ENCODE peak calls at places on chromosomes 11 and 22, in five cellular contexts. One of them, this sample, is unnamed.

GRCh38 chr11:113488931-113489351 is 13.7 kb upstream of the DRD2 start:
- DNase-seq in Peyer's patch: no peak
- DNase-seq in spleen: no peak
- DNase-seq in left lung: no peak
- DNase-seq in psoas muscle: no peak
- DNase-seq in this sample: no peak

GRCh38 chr11:124339671-124340447 is 19.9 kb upstream of the OR8D2 start:
- DNase-seq in Peyer's patch: no peak
- DNase-seq in spleen: no peak
- DNase-seq in left lung: no peak
- DNase-seq in psoas muscle: no peak
- DNase-seq in this sample: no peak

GRCh38 chr11:130391692-130392091 is 36.7 kb downstream of the ADAMTS8 start:
- DNase-seq in Peyer's patch: no peak
- DNase-seq in spleen: no peak
- DNase-seq in left lung: no peak
- DNase-seq in psoas muscle: no peak
- DNase-seq in this sample: no peak

GRCh38 chr11:112016088-112016764 is 9.0 kb upstream of the DLAT start:
- DNase-seq in Peyer's patch: no peak
- DNase-seq in spleen: no peak
- DNase-seq in left lung: no peak
- DNase-seq in psoas muscle: no peak
- DNase-seq in this sample: no peak

GRCh38 chr11:110026823-110027626 is 66.2 kb upstream of the ZC3H12C start:
- DNase-seq in Peyer's patch: no peak
- DNase-seq in spleen: no peak
- DNase-seq in left lung: peak; percentile 38
- DNase-seq in psoas muscle: no peak
- DNase-seq in this sample: no peak

GRCh38 chr11:65776196-65776595 is 4.6 kb downstream of the AP5B1 start:
- DNase-seq in Peyer's patch: peak; percentile 45
- DNase-seq in spleen: peak; percentile 82
- DNase-seq in left lung: no peak
- DNase-seq in psoas muscle: no peak
- DNase-seq in this sample: no peak

GRCh38 chr22:30806391-30806861 is 111.8 kb downstream of the OSBP2 start:
- DNase-seq in Peyer's patch: no peak
- DNase-seq in spleen: no peak
- DNase-seq in left lung: no peak
- DNase-seq in psoas muscle: no peak
- DNase-seq in this sample: peak; percentile 46

GRCh38 chr22:43090130-43090789 is 1.1 kb upstream of the TTLL1 start:
- DNase-seq in Peyer's patch: peak; percentile 72
- DNase-seq in spleen: no peak
- DNase-seq in left lung: peak; percentile 49
- DNase-seq in psoas muscle: no peak
- DNase-seq in this sample: peak; percentile 60

GRCh38 chr11:79493555-79494171 is 52.8 kb upstream of the TENM4 start:
- DNase-seq in Peyer's patch: peak; percentile 77
- DNase-seq in spleen: peak; percentile 81
- DNase-seq in left lung: peak; percentile 63
- DNase-seq in psoas muscle: peak; percentile 77
- DNase-seq in this sample: peak; percentile 78

GRCh38 chr11:17812286-17813187 is 78.0 kb downstream of the KCNC1 start:
- DNase-seq in Peyer's patch: no peak
- DNase-seq in spleen: no peak
- DNase-seq in left lung: no peak
- DNase-seq in psoas muscle: no peak
- DNase-seq in this sample: no peak

GRCh38 chr11:131824766-131825165 is 454.4 kb downstream of the NTM start:
- DNase-seq in Peyer's patch: no peak
- DNase-seq in spleen: no peak
- DNase-seq in left lung: no peak
- DNase-seq in psoas muscle: no peak
- DNase-seq in this sample: no peak

GRCh38 chr11:8813658-8814057 is 97.3 kb upstream of the AKIP1 start:
- DNase-seq in Peyer's patch: peak; percentile 78
- DNase-seq in spleen: no peak
- DNase-seq in left lung: peak; percentile 76
- DNase-seq in psoas muscle: peak; percentile 83
- DNase-seq in this sample: peak; percentile 84

GRCh38 chr11:112157274-112157766 is 6.6 kb downstream of the IL18 start:
- DNase-seq in Peyer's patch: no peak
- DNase-seq in spleen: no peak
- DNase-seq in left lung: no peak
- DNase-seq in psoas muscle: no peak
- DNase-seq in this sample: peak; percentile 51

GRCh38 chr22:47344414-47344813 is 582.0 kb downstream of the TBC1D22A start:
- DNase-seq in Peyer's patch: peak; percentile 22
- DNase-seq in spleen: no peak
- DNase-seq in left lung: no peak
- DNase-seq in psoas muscle: no peak
- DNase-seq in this sample: no peak

GRCh38 chr11:2704356-2704755 is 4.6 kb upstream of the KCNQ1OT1 start:
- DNase-seq in Peyer's patch: no peak
- DNase-seq in spleen: peak; percentile 38
- DNase-seq in left lung: no peak
- DNase-seq in psoas muscle: peak; percentile 34
- DNase-seq in this sample: no peak

GRCh38 chr11:118267486-118267885 is 3.4 kb upstream of the MPZL2 start:
- DNase-seq in Peyer's patch: no peak
- DNase-seq in spleen: no peak
- DNase-seq in left lung: no peak
- DNase-seq in psoas muscle: no peak
- DNase-seq in this sample: no peak

GRCh38 chr22:38065539-38065938 is 8.3 kb downstream of the PICK1 start:
- DNase-seq in Peyer's patch: no peak
- DNase-seq in spleen: no peak
- DNase-seq in left lung: no peak
- DNase-seq in psoas muscle: no peak
- DNase-seq in this sample: no peak

GRCh38 chr22:36921309-36922096 is 8.1 kb downstream of the CSF2RB start:
- DNase-seq in Peyer's patch: no peak
- DNase-seq in spleen: peak; percentile 80
- DNase-seq in left lung: peak; percentile 67
- DNase-seq in psoas muscle: no peak
- DNase-seq in this sample: no peak

GRCh38 chr11:102399189-102399588 is 52.2 kb downstream of the BIRC2 start:
- DNase-seq in Peyer's patch: no peak
- DNase-seq in spleen: no peak
- DNase-seq in left lung: no peak
- DNase-seq in psoas muscle: no peak
- DNase-seq in this sample: no peak

GRCh38 chr11:96622026-96622634 is 232.3 kb downstream of the JRKL start:
- DNase-seq in Peyer's patch: no peak
- DNase-seq in spleen: no peak
- DNase-seq in left lung: no peak
- DNase-seq in psoas muscle: no peak
- DNase-seq in this sample: no peak

GRCh38 chr11:85619497-85619896 is 7.6 kb downstream of the DLG2 start:
- DNase-seq in Peyer's patch: no peak
- DNase-seq in spleen: no peak
- DNase-seq in left lung: peak; percentile 68
- DNase-seq in psoas muscle: no peak
- DNase-seq in this sample: no peak

GRCh38 chr11:119055901-119056300 is 1.1 kb downstream of the HYOU1 start:
- DNase-seq in Peyer's patch: no peak
- DNase-seq in spleen: no peak
- DNase-seq in left lung: no peak
- DNase-seq in psoas muscle: no peak
- DNase-seq in this sample: no peak

GRCh38 chr22:29117799-29118477 is 45.1 kb downstream of the KREMEN1 start:
- DNase-seq in Peyer's patch: no peak
- DNase-seq in spleen: no peak
- DNase-seq in left lung: no peak
- DNase-seq in psoas muscle: no peak
- DNase-seq in this sample: no peak

GRCh38 chr11:62579252-62579651 is 5.6 kb upstream of the EEF1G start:
- DNase-seq in Peyer's patch: no peak
- DNase-seq in spleen: no peak
- DNase-seq in left lung: no peak
- DNase-seq in psoas muscle: no peak
- DNase-seq in this sample: no peak

GRCh38 chr22:37427128-37427710 is at the start of gene ELFN2:
- DNase-seq in Peyer's patch: no peak
- DNase-seq in spleen: no peak
- DNase-seq in left lung: no peak
- DNase-seq in psoas muscle: no peak
- DNase-seq in this sample: peak; percentile 47

GRCh38 chr22:36330655-36331305 is 57.0 kb downstream of the MYH9 start:
- DNase-seq in Peyer's patch: no peak
- DNase-seq in spleen: peak; percentile 84
- DNase-seq in left lung: no peak
- DNase-seq in psoas muscle: peak; percentile 75
- DNase-seq in this sample: no peak

GRCh38 chr11:24509114-24509513 is 12.3 kb downstream of the LUZP2 start:
- DNase-seq in Peyer's patch: no peak
- DNase-seq in spleen: no peak
- DNase-seq in left lung: no peak
- DNase-seq in psoas muscle: no peak
- DNase-seq in this sample: no peak

GRCh38 chr11:112412383-112412782 is 151.7 kb upstream of the PLET1 start:
- DNase-seq in Peyer's patch: no peak
- DNase-seq in spleen: no peak
- DNase-seq in left lung: no peak
- DNase-seq in psoas muscle: no peak
- DNase-seq in this sample: no peak

GRCh38 chr11:119709638-119710346 is 19.2 kb downstream of the NECTIN1 start:
- DNase-seq in Peyer's patch: no peak
- DNase-seq in spleen: peak; percentile 65
- DNase-seq in left lung: no peak
- DNase-seq in psoas muscle: no peak
- DNase-seq in this sample: no peak

GRCh38 chr11:44833869-44834452 is 107.2 kb downstream of the TSPAN18 start:
- DNase-seq in Peyer's patch: no peak
- DNase-seq in spleen: no peak
- DNase-seq in left lung: no peak
- DNase-seq in psoas muscle: no peak
- DNase-seq in this sample: peak; percentile 17

DNA sequence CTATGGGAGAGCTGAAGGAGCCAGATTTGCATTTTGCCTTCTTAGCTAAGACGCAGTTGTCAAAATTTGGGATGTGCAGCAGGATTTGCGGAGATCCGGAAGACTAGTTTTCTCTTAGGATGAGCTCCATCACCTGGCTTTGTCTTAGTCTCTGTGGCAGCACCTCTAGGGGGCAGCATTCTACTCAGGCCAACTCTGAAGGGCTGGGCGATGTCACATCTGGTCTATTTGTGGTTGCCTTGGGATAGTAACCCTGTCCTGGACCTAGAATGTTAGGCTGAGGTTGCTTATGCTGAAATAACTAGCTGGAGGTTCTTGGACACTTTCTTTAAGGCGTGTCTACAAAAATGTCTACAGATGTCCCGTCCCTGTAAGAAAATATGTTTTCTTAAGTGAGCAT is 116.2 kb downstream of the FAT3 start:
- DNase-seq in Peyer's patch: no peak
- DNase-seq in spleen: no peak
- DNase-seq in left lung: no peak
- DNase-seq in psoas muscle: no peak
- DNase-seq in this sample: peak; percentile 17
- TF ChIP-seq CTCF in Peyer's patch: no peak
- TF ChIP-seq CTCF in spleen: no peak
- TF ChIP-seq CTCF in left lung: no peak
- TF ChIP-seq CTCF in psoas muscle: no peak
- TF ChIP-seq CTCF in this sample: peak; percentile 23

DNA sequence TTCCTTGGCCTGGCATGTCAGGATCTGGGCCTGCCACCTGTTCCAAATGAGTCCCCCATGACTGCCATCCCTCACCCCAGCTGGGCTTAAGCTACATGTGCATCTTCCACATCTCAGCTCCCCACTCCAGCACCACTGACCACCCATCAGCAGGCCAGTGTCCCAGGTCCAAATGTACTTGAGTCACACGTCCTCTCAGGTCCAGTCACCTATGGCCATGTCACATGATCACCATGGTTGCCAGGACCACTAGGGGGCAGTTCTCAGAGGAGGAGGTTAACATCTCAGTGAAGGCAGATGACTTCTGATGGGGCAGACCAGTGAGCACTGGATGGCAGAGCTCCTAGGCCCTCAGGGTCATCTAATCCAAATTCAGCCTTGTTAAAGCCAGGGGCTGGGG is 41.9 kb upstream of the WNT11 start:
- DNase-seq in Peyer's patch: no peak
- DNase-seq in spleen: no peak
- DNase-seq in left lung: no peak
- DNase-seq in psoas muscle: no peak
- DNase-seq in this sample: no peak
- TF ChIP-seq CTCF in Peyer's patch: no peak
- TF ChIP-seq CTCF in spleen: no peak
- TF ChIP-seq CTCF in left lung: no peak
- TF ChIP-seq CTCF in psoas muscle: no peak
- TF ChIP-seq CTCF in this sample: peak; percentile 31

GRCh38 chr11:77508031-77508430 is 34.1 kb upstream of the PAK1 start:
- DNase-seq in Peyer's patch: no peak
- DNase-seq in spleen: no peak
- DNase-seq in left lung: no peak
- DNase-seq in psoas muscle: no peak
- DNase-seq in this sample: no peak
- TF ChIP-seq CTCF in Peyer's patch: no peak
- TF ChIP-seq CTCF in spleen: no peak
- TF ChIP-seq CTCF in left lung: no peak
- TF ChIP-seq CTCF in psoas muscle: no peak
- TF ChIP-seq CTCF in this sample: no peak

GRCh38 chr22:25169278-25170031 is 30.2 kb upstream of the CRYBB3 start:
- DNase-seq in Peyer's patch: peak; percentile 65
- DNase-seq in spleen: no peak
- DNase-seq in left lung: peak; percentile 55
- DNase-seq in psoas muscle: no peak
- DNase-seq in this sample: peak; percentile 21

GRCh38 chr22:25174888-25175411 is 24.7 kb upstream of the CRYBB3 start:
- DNase-seq in Peyer's patch: no peak
- DNase-seq in spleen: no peak
- DNase-seq in left lung: no peak
- DNase-seq in psoas muscle: no peak
- DNase-seq in this sample: no peak

GRCh38 chr22:25174156-25174887 is 25.3 kb upstream of the CRYBB3 start:
- DNase-seq in Peyer's patch: no peak
- DNase-seq in spleen: no peak
- DNase-seq in left lung: peak; percentile 22
- DNase-seq in psoas muscle: no peak
- DNase-seq in this sample: no peak

GRCh38 chr22:25170426-25170980 is 29.2 kb upstream of the CRYBB3 start:
- DNase-seq in Peyer's patch: no peak
- DNase-seq in spleen: no peak
- DNase-seq in left lung: no peak
- DNase-seq in psoas muscle: no peak
- DNase-seq in this sample: no peak

DNA sequence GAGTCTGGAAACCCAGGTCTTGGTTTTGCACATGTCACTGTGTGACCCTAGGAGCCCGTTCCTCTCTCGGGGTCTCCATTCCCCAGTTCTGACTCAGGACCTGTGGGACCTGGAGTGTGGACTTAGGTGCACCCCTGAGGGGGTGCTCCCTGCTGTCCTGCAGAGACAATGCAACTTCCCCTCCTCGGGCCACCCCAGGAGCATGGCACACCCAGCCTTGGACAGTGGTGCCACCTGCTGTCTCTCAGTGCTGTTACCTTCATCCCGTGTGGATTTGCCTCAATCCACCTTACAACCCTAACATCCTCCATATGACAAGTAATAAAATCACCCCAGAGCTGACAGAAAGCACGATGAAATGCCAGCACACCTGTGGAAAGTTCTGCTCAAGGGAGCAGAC is 27.5 kb upstream of the CRYBB3 start:
- DNase-seq in Peyer's patch: no peak
- DNase-seq in spleen: no peak
- DNase-seq in left lung: no peak
- DNase-seq in psoas muscle: peak; percentile 46
- DNase-seq in this sample: peak; percentile 72
- TF ChIP-seq CTCF in Peyer's patch: peak; percentile 8
- TF ChIP-seq CTCF in spleen: no peak
- TF ChIP-seq CTCF in left lung: peak; percentile 26
- TF ChIP-seq CTCF in psoas muscle: peak; percentile 64
- TF ChIP-seq CTCF in this sample: peak; percentile 76

This sample was measured in Calu3.